ENCODE peak calls at places on chromosomes 6 and 20, in ten cellular contexts. Y, S, A, Q, Z, W, D, M, K and P are unnamed samples.

GRCh38 chr6:42392871-42393270 is 58.9 kb downstream of the TRERF1 start:
- DNase-seq in Y (no peak), S (peak), A (no peak), Q (no peak), Z (no peak), W (no peak), D (no peak), M (no peak), K (no peak), P (no peak)

GRCh38 chr6:30914854-30915590 is 984 bp downstream of the VARS2 start:
- DNase-seq in Y (no peak), S (no peak), A (peak), Q (no peak), Z (no peak), W (peak), D (no peak), M (no peak), K (no peak), P (no peak)

GRCh38 chr20:37276494-37277252 is 12.8 kb upstream of the MANBAL start:
- DNase-seq in Y (peak), S (peak), A (peak), Q (no peak), Z (peak), W (peak), D (peak), M (no peak), K (no peak), P (peak)

GRCh38 chr6:161547617-161548016 is 273.8 kb upstream of the AGPAT4 start:
- DNase-seq in Y (no peak), S (no peak), A (no peak), Q (no peak), Z (no peak), W (no peak), D (no peak), M (no peak), K (no peak), P (no peak)

GRCh38 chr6:158797331-158798202 is 21.6 kb downstream of the EZR start:
- DNase-seq in Y (no peak), S (peak), A (no peak), Q (no peak), Z (no peak), W (no peak), D (no peak), M (no peak), K (no peak), P (no peak)

GRCh38 chr6:87197547-87197946 is 42.2 kb downstream of the ZNF292 start:
- DNase-seq in Y (no peak), S (no peak), A (no peak), Q (no peak), Z (no peak), W (no peak), D (no peak), M (no peak), K (no peak), P (no peak)

GRCh38 chr6:92681401-92681800 is 738.0 kb downstream of the EPHA7 start:
- DNase-seq in Y (no peak), S (no peak), A (no peak), Q (no peak), Z (no peak), W (no peak), D (no peak), M (no peak), K (no peak), P (no peak)

GRCh38 chr20:13355386-13355785 is 134.3 kb downstream of the ISM1 start:
- DNase-seq in Y (no peak), S (no peak), A (no peak), Q (no peak), Z (no peak), W (no peak), D (no peak), M (no peak), K (no peak), P (no peak)

GRCh38 chr20:23585449-23585807 is 17.1 kb upstream of the CST9L start:
- DNase-seq in Y (no peak), S (no peak), A (no peak), Q (no peak), Z (no peak), W (no peak), D (no peak), M (no peak), K (no peak), P (no peak)

GRCh38 chr20:23586735-23587525 is 18.6 kb upstream of the CST9L start:
- DNase-seq in Y (no peak), S (no peak), A (peak), Q (no peak), Z (no peak), W (no peak), D (no peak), M (no peak), K (no peak), P (no peak)

GRCh38 chr20:23585808-23586734 is 17.8 kb upstream of the CST9L start:
- DNase-seq in Y (no peak), S (no peak), A (no peak), Q (no peak), Z (no peak), W (no peak), D (no peak), M (no peak), K (no peak), P (peak)

GRCh38 chr20:23583526-23583925 is 15.2 kb upstream of the CST9L start:
- DNase-seq in Y (no peak), S (no peak), A (no peak), Q (no peak), Z (no peak), W (no peak), D (no peak), M (no peak), K (no peak), P (no peak)

DNA sequence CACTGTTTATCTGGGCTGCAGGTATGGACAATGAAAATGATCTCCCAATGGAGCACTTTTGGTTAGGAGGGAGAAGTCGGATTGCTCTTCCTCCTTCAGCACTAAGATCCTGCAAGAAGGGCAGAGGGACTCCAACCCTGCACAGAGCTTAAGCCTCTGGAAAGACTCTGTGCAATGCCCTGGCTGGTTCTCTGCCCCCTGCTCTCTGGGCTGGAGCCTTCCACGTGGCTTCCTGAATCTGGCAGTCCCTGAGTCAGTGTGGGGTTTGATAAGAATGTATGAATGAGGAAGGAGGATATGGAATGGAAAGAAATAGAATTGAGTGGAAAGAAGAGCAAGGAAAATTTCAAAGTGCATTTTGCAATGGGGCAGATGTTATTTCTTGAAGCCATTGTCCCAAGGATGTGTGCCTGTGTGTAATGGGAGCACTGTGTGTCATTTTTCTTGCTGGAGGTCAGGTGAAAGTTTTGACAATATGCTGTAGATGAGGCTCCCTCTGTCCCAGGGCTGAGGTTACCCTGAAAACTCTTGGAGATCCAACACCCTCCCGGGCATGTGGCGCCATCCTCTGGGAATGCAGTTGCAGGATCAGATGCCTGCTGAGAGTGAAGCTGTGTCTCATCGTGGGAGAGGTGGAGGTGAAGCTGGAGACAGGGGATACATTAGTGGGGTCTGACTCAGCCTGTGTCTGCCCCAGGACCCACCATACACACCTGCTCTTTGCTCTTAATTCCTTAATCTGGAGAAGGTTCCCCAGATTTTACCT is 16.3 kb upstream of the CST9L start:
- DNase-seq in Y (no peak), S (no peak), A (no peak), Q (no peak), Z (no peak), W (no peak), D (no peak), M (no peak), K (no peak), P (no peak)
- TF ChIP-seq CTCF in Y (no peak), S (no peak), A (no peak), Q (no peak), Z (no peak), W (no peak), D (no peak), M (no peak), K (no peak), P (no peak)

DNA sequence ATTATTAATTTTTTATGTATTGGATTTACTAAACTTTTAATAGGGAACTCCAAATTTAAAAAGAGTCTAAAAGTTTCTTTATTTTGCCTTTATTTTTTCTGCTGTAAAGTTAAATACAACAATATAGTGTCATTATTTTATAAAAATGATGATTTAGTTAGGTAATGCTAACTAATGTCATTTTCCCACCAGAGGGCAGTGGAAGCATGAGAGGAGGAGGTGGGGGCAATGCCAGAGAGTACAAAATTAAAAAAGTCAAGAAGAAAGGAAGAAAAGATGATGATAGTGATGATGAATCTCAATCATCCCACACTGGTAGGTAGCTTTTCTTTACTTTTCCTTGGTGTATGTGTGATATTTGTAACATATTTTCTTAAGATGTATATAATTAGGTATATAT is 20.2 kb upstream of the FHL5 start:
- DNase-seq in Y (no peak), S (no peak), A (no peak), Q (no peak), Z (no peak), W (peak), D (no peak), M (no peak), K (no peak), P (no peak)
- TF ChIP-seq CTCF in Y (no peak), S (no peak), A (no peak), Q (peak), Z (peak), W (peak), D (peak), M (peak), K (peak), P (peak)

DNA sequence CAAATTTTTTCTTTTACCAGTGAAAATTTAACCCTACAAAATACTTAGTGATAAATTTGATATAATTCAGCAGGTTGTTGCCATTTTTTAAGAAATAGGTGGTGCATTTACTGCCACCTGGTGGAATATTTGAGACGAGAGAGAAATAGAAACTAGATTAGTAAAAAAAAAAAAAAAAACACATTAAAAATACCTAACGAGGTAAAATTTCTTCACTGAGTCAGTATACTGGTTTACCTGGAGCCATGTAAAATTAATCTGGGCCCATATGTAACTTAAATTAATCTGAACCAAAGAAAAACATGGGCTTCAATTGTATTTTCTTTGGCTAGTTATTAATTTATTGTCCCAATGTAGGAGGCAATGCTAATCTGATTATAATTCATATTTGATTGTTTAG is 520.8 kb downstream of the EPM2A start:
- DNase-seq in Y (no peak), S (no peak), A (no peak), Q (no peak), Z (no peak), W (peak), D (no peak), M (no peak), K (no peak), P (peak)
- TF ChIP-seq CTCF in Y (peak), S (no peak), A (peak), Q (peak), Z (peak), W (peak), D (peak), M (peak), K (peak), P (no peak)

GRCh38 chr6:138944412-138944811 is 43.6 kb downstream of the REPS1 start:
- DNase-seq in Y (no peak), S (no peak), A (no peak), Q (no peak), Z (no peak), W (no peak), D (no peak), M (no peak), K (no peak), P (peak)

GRCh38 chr6:138948028-138948427 is 40.0 kb downstream of the REPS1 start:
- DNase-seq in Y (no peak), S (no peak), A (no peak), Q (no peak), Z (no peak), W (no peak), D (no peak), M (no peak), K (no peak), P (no peak)

GRCh38 chr6:138953451-138953850 is 34.6 kb downstream of the REPS1 start:
- DNase-seq in Y (no peak), S (no peak), A (no peak), Q (no peak), Z (no peak), W (no peak), D (no peak), M (no peak), K (no peak), P (no peak)

GRCh38 chr6:138945354-138945753 is 42.7 kb downstream of the REPS1 start:
- DNase-seq in Y (no peak), S (no peak), A (no peak), Q (no peak), Z (no peak), W (no peak), D (no peak), M (no peak), K (no peak), P (peak)

DNA sequence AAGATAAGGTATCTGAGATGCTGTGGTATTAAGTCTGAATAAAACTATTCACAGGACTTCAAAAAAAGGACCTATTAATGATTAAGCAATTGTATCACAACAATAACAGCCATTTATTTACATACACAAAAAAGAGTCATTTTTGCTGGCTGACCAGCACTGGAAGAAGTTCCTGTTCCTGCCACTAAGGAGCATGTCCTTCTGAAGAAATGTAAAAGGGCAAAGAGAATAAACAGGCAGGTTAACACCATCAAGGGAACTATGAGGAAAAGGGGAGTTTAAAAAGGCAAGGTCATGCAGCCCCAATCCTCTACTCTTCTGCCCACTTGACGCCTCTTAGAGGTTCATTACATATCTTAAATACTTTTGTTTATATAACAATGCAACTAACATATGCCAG is 39.3 kb downstream of the REPS1 start:
- DNase-seq in Y (no peak), S (no peak), A (no peak), Q (no peak), Z (no peak), W (no peak), D (no peak), M (no peak), K (no peak), P (no peak)
- TF ChIP-seq CTCF in Y (no peak), S (no peak), A (no peak), Q (peak), Z (no peak), W (no peak), D (peak), M (no peak), K (no peak), P (no peak)